ENCODE peak calls at places on chromosomes 1 and 21, in eight cellular contexts. One of them, this sample, is unnamed.

GRCh38 chr1:10033359-10033845 is 644 bp downstream of the UBE4B start:
- DNase-seq in H1: no peak
- DNase-seq in fibroblast of lung: peak
- DNase-seq in progenitor cell of endocrine pancreas: peak
- DNase-seq in GM20000: peak
- DNase-seq in tibial nerve: no peak
- DNase-seq in AG09309: no peak
- DNase-seq in CD4-positive, alpha-beta T cell: no peak
- DNase-seq in this sample: no peak

GRCh38 chr1:178688244-178688643 is 36.8 kb upstream of the RALGPS2 start:
- DNase-seq in H1: no peak
- DNase-seq in fibroblast of lung: no peak
- DNase-seq in progenitor cell of endocrine pancreas: no peak
- DNase-seq in GM20000: no peak
- DNase-seq in tibial nerve: no peak
- DNase-seq in AG09309: peak
- DNase-seq in CD4-positive, alpha-beta T cell: no peak
- DNase-seq in this sample: no peak

GRCh38 chr21:45768011-45768740 is 124.7 kb downstream of the PCBP3 start:
- DNase-seq in H1: no peak
- DNase-seq in fibroblast of lung: peak
- DNase-seq in progenitor cell of endocrine pancreas: no peak
- DNase-seq in GM20000: peak
- DNase-seq in tibial nerve: no peak
- DNase-seq in AG09309: peak
- DNase-seq in CD4-positive, alpha-beta T cell: no peak
- DNase-seq in this sample: no peak

GRCh38 chr1:169893645-169894423 is at the start of gene SCYL3:
- DNase-seq in H1: peak
- DNase-seq in fibroblast of lung: peak
- DNase-seq in progenitor cell of endocrine pancreas: peak
- DNase-seq in GM20000: peak
- DNase-seq in tibial nerve: peak
- DNase-seq in AG09309: peak
- DNase-seq in CD4-positive, alpha-beta T cell: peak
- DNase-seq in this sample: peak

GRCh38 chr1:68363346-68363745 is 86.4 kb downstream of the RPE65 start:
- DNase-seq in H1: no peak
- DNase-seq in fibroblast of lung: no peak
- DNase-seq in progenitor cell of endocrine pancreas: no peak
- DNase-seq in GM20000: no peak
- DNase-seq in tibial nerve: no peak
- DNase-seq in AG09309: no peak
- DNase-seq in CD4-positive, alpha-beta T cell: no peak
- DNase-seq in this sample: no peak

GRCh38 chr1:180267761-180268555 is 37.9 kb downstream of the LHX4 start:
- DNase-seq in H1: no peak
- DNase-seq in fibroblast of lung: no peak
- DNase-seq in progenitor cell of endocrine pancreas: no peak
- DNase-seq in GM20000: no peak
- DNase-seq in tibial nerve: no peak
- DNase-seq in AG09309: no peak
- DNase-seq in CD4-positive, alpha-beta T cell: no peak
- DNase-seq in this sample: peak

GRCh38 chr1:109040627-109041613 is 982 bp downstream of the WDR47 start:
- DNase-seq in H1: no peak
- DNase-seq in fibroblast of lung: peak
- DNase-seq in progenitor cell of endocrine pancreas: peak
- DNase-seq in GM20000: peak
- DNase-seq in tibial nerve: no peak
- DNase-seq in AG09309: no peak
- DNase-seq in CD4-positive, alpha-beta T cell: no peak
- DNase-seq in this sample: peak

GRCh38 chr1:77558591-77559164 is 123.8 kb downstream of the ZZZ3 start:
- DNase-seq in H1: no peak
- DNase-seq in fibroblast of lung: no peak
- DNase-seq in progenitor cell of endocrine pancreas: no peak
- DNase-seq in GM20000: no peak
- DNase-seq in tibial nerve: no peak
- DNase-seq in AG09309: no peak
- DNase-seq in CD4-positive, alpha-beta T cell: no peak
- DNase-seq in this sample: no peak

GRCh38 chr1:59768752-59769411 is 45.9 kb upstream of the HOOK1 start:
- DNase-seq in H1: no peak
- DNase-seq in fibroblast of lung: no peak
- DNase-seq in progenitor cell of endocrine pancreas: no peak
- DNase-seq in GM20000: no peak
- DNase-seq in tibial nerve: no peak
- DNase-seq in AG09309: no peak
- DNase-seq in CD4-positive, alpha-beta T cell: no peak
- DNase-seq in this sample: no peak

GRCh38 chr1:231338270-231339128 is at the start of gene SPRTN:
- DNase-seq in H1: no peak
- DNase-seq in fibroblast of lung: no peak
- DNase-seq in progenitor cell of endocrine pancreas: no peak
- DNase-seq in GM20000: peak
- DNase-seq in tibial nerve: no peak
- DNase-seq in AG09309: no peak
- DNase-seq in CD4-positive, alpha-beta T cell: no peak
- DNase-seq in this sample: no peak

GRCh38 chr1:2469103-2469940 is 6.8 kb upstream of the PLCH2 start:
- DNase-seq in H1: no peak
- DNase-seq in fibroblast of lung: no peak
- DNase-seq in progenitor cell of endocrine pancreas: no peak
- DNase-seq in GM20000: no peak
- DNase-seq in tibial nerve: no peak
- DNase-seq in AG09309: no peak
- DNase-seq in CD4-positive, alpha-beta T cell: no peak
- DNase-seq in this sample: no peak

GRCh38 chr1:84836145-84836544 is 56.9 kb downstream of the LPAR3 start:
- DNase-seq in H1: no peak
- DNase-seq in fibroblast of lung: no peak
- DNase-seq in progenitor cell of endocrine pancreas: no peak
- DNase-seq in GM20000: no peak
- DNase-seq in tibial nerve: no peak
- DNase-seq in AG09309: no peak
- DNase-seq in CD4-positive, alpha-beta T cell: no peak
- DNase-seq in this sample: no peak

GRCh38 chr1:189708674-189709073 is 769.0 kb downstream of the BRINP3 start:
- DNase-seq in H1: no peak
- DNase-seq in fibroblast of lung: peak
- DNase-seq in progenitor cell of endocrine pancreas: no peak
- DNase-seq in GM20000: no peak
- DNase-seq in tibial nerve: no peak
- DNase-seq in AG09309: no peak
- DNase-seq in CD4-positive, alpha-beta T cell: no peak
- DNase-seq in this sample: no peak

GRCh38 chr1:72636636-72637035 is 354.3 kb upstream of the NEGR1 start:
- DNase-seq in H1: no peak
- DNase-seq in fibroblast of lung: peak
- DNase-seq in progenitor cell of endocrine pancreas: no peak
- DNase-seq in GM20000: no peak
- DNase-seq in tibial nerve: no peak
- DNase-seq in AG09309: no peak
- DNase-seq in CD4-positive, alpha-beta T cell: no peak
- DNase-seq in this sample: no peak

DNA sequence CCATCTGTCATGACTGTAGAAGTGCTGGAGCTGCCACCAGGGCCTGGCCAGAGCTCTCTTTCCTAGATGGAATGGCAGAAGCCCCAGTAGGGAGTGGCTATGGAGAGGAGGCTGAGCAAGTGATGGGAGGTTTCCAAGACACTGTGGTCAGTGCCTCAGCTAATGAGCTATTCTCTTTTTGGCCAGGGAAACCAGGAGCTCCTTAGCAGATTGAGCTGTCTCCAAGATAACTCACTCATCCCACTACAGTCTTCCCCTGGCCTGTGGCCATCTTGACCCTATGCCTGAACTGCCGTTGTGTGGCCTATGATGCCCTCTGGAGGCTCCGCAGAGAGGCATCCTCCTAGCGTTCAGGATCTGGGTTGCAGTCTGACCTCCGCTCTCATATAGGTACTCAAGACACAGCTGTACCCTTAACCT is 60.5 kb downstream of the ERI3 start:
- DNase-seq in H1: no peak
- DNase-seq in fibroblast of lung: peak
- DNase-seq in progenitor cell of endocrine pancreas: no peak
- DNase-seq in GM20000: no peak
- DNase-seq in tibial nerve: peak
- DNase-seq in AG09309: peak
- DNase-seq in CD4-positive, alpha-beta T cell: no peak
- DNase-seq in this sample: no peak
- TF ChIP-seq CTCF in H1: peak
- TF ChIP-seq CTCF in fibroblast of lung: peak
- TF ChIP-seq CTCF in progenitor cell of endocrine pancreas: peak
- TF ChIP-seq CTCF in GM20000: no peak
- TF ChIP-seq CTCF in tibial nerve: peak
- TF ChIP-seq CTCF in AG09309: peak
- TF ChIP-seq CTCF in CD4-positive, alpha-beta T cell: no peak
- TF ChIP-seq CTCF in this sample: no peak

GRCh38 chr1:200133123-200133522 is 105.6 kb downstream of the NR5A2 start:
- DNase-seq in H1: no peak
- DNase-seq in fibroblast of lung: no peak
- DNase-seq in progenitor cell of endocrine pancreas: no peak
- DNase-seq in GM20000: no peak
- DNase-seq in tibial nerve: no peak
- DNase-seq in AG09309: no peak
- DNase-seq in CD4-positive, alpha-beta T cell: no peak
- DNase-seq in this sample: no peak

GRCh38 chr1:200129480-200129879 is 102.0 kb downstream of the NR5A2 start:
- DNase-seq in H1: no peak
- DNase-seq in fibroblast of lung: no peak
- DNase-seq in progenitor cell of endocrine pancreas: no peak
- DNase-seq in GM20000: peak
- DNase-seq in tibial nerve: no peak
- DNase-seq in AG09309: no peak
- DNase-seq in CD4-positive, alpha-beta T cell: no peak
- DNase-seq in this sample: no peak

GRCh38 chr1:200134116-200134515 is 106.6 kb downstream of the NR5A2 start:
- DNase-seq in H1: no peak
- DNase-seq in fibroblast of lung: no peak
- DNase-seq in progenitor cell of endocrine pancreas: no peak
- DNase-seq in GM20000: no peak
- DNase-seq in tibial nerve: no peak
- DNase-seq in AG09309: no peak
- DNase-seq in CD4-positive, alpha-beta T cell: no peak
- DNase-seq in this sample: no peak

GRCh38 chr1:200130552-200130951 is 103.0 kb downstream of the NR5A2 start:
- DNase-seq in H1: no peak
- DNase-seq in fibroblast of lung: peak
- DNase-seq in progenitor cell of endocrine pancreas: no peak
- DNase-seq in GM20000: no peak
- DNase-seq in tibial nerve: no peak
- DNase-seq in AG09309: no peak
- DNase-seq in CD4-positive, alpha-beta T cell: no peak
- DNase-seq in this sample: no peak

DNA sequence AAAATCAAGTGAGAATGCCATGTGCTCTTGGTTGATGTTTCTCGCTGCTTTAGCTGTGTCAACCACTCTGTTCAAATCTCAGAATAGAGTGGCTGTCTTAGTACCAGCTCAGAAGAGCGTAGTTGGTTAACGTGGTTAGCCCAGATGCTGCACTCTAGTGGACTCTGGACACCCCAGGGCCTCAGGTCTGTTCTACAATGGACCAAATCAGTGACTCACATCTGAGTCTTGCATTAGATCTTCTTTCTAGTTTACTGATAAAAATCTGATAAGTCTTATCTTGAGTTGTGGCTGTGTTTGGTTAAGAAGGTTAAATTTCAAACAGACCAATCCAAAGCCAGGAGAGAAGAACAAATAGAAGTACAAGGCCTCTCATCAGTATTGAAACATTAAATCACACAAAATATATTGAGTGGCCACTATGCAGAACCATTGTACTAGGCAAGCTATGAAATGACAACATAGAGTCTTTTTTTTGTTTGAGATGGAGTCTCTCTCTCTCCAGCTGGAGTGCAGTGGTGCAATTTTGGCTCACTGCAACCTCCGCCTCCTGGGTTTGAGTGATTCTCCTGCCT is 104.1 kb downstream of the NR5A2 start:
- DNase-seq in H1: no peak
- DNase-seq in fibroblast of lung: peak
- DNase-seq in progenitor cell of endocrine pancreas: no peak
- DNase-seq in GM20000: no peak
- DNase-seq in tibial nerve: no peak
- DNase-seq in AG09309: no peak
- DNase-seq in CD4-positive, alpha-beta T cell: no peak
- DNase-seq in this sample: no peak
- TF ChIP-seq CTCF in H1: no peak
- TF ChIP-seq CTCF in fibroblast of lung: no peak
- TF ChIP-seq CTCF in progenitor cell of endocrine pancreas: no peak
- TF ChIP-seq CTCF in GM20000: no peak
- TF ChIP-seq CTCF in tibial nerve: no peak
- TF ChIP-seq CTCF in AG09309: no peak
- TF ChIP-seq CTCF in CD4-positive, alpha-beta T cell: no peak
- TF ChIP-seq CTCF in this sample: no peak

GRCh38 chr1:91440845-91441244 is 36.2 kb upstream of the HFM1 start:
- DNase-seq in H1: no peak
- DNase-seq in fibroblast of lung: no peak
- DNase-seq in progenitor cell of endocrine pancreas: no peak
- DNase-seq in GM20000: no peak
- DNase-seq in tibial nerve: no peak
- DNase-seq in AG09309: no peak
- DNase-seq in CD4-positive, alpha-beta T cell: no peak
- DNase-seq in this sample: no peak
- TF ChIP-seq CTCF in H1: no peak
- TF ChIP-seq CTCF in fibroblast of lung: peak
- TF ChIP-seq CTCF in progenitor cell of endocrine pancreas: no peak
- TF ChIP-seq CTCF in GM20000: no peak
- TF ChIP-seq CTCF in tibial nerve: no peak
- TF ChIP-seq CTCF in AG09309: peak
- TF ChIP-seq CTCF in CD4-positive, alpha-beta T cell: no peak
- TF ChIP-seq CTCF in this sample: no peak

GRCh38 chr1:24855474-24855873 is 74.6 kb downstream of the RUNX3 start:
- DNase-seq in H1: no peak
- DNase-seq in fibroblast of lung: no peak
- DNase-seq in progenitor cell of endocrine pancreas: no peak
- DNase-seq in GM20000: no peak
- DNase-seq in tibial nerve: no peak
- DNase-seq in AG09309: no peak
- DNase-seq in CD4-positive, alpha-beta T cell: no peak
- DNase-seq in this sample: no peak

GRCh38 chr1:24847995-24848857 is 81.8 kb downstream of the RUNX3 start:
- DNase-seq in H1: peak
- DNase-seq in fibroblast of lung: peak
- DNase-seq in progenitor cell of endocrine pancreas: peak
- DNase-seq in GM20000: peak
- DNase-seq in tibial nerve: peak
- DNase-seq in AG09309: peak
- DNase-seq in CD4-positive, alpha-beta T cell: peak
- DNase-seq in this sample: peak

GRCh38 chr1:24853656-24854055 is 76.4 kb downstream of the RUNX3 start:
- DNase-seq in H1: no peak
- DNase-seq in fibroblast of lung: no peak
- DNase-seq in progenitor cell of endocrine pancreas: no peak
- DNase-seq in GM20000: no peak
- DNase-seq in tibial nerve: no peak
- DNase-seq in AG09309: no peak
- DNase-seq in CD4-positive, alpha-beta T cell: no peak
- DNase-seq in this sample: no peak

GRCh38 chr1:24850353-24850905 is 79.6 kb downstream of the RUNX3 start:
- DNase-seq in H1: no peak
- DNase-seq in fibroblast of lung: peak
- DNase-seq in progenitor cell of endocrine pancreas: no peak
- DNase-seq in GM20000: no peak
- DNase-seq in tibial nerve: no peak
- DNase-seq in AG09309: no peak
- DNase-seq in CD4-positive, alpha-beta T cell: no peak
- DNase-seq in this sample: no peak

GRCh38 chr1:24849653-24850295 is 80.3 kb downstream of the RUNX3 start:
- DNase-seq in H1: no peak
- DNase-seq in fibroblast of lung: no peak
- DNase-seq in progenitor cell of endocrine pancreas: no peak
- DNase-seq in GM20000: peak
- DNase-seq in tibial nerve: no peak
- DNase-seq in AG09309: no peak
- DNase-seq in CD4-positive, alpha-beta T cell: no peak
- DNase-seq in this sample: no peak
- TF ChIP-seq CTCF in H1: peak
- TF ChIP-seq CTCF in fibroblast of lung: peak
- TF ChIP-seq CTCF in progenitor cell of endocrine pancreas: peak
- TF ChIP-seq CTCF in GM20000: peak
- TF ChIP-seq CTCF in tibial nerve: no peak
- TF ChIP-seq CTCF in AG09309: no peak
- TF ChIP-seq CTCF in CD4-positive, alpha-beta T cell: peak
- TF ChIP-seq CTCF in this sample: no peak